ENCODE peak calls at places on chromosomes 13 and 19, in seven cellular contexts. U, D, C, F, A, Z and I are unnamed samples.

GRCh38 chr19:18417250-18418033 is 1.8 kb upstream of the SSBP4 start:
- DNase-seq in U (peak), D (peak), C (peak), F (peak), A (peak), Z (peak), I (no peak)

GRCh38 chr13:70424428-70424827 is 316.2 kb upstream of the KLHL1 start:
- DNase-seq in U (no peak), D (no peak), C (no peak), F (no peak), A (no peak), Z (no peak), I (no peak)

GRCh38 chr13:32639502-32640105 is 53.4 kb downstream of the PDS5B start:
- DNase-seq in U (peak), D (peak), C (peak), F (peak), A (peak), Z (peak), I (peak)

GRCh38 chr19:18588611-18589379 is at the start of gene REX1BD:
- DNase-seq in U (peak), D (peak), C (peak), F (peak), A (peak), Z (peak), I (no peak)

GRCh38 chr19:28934626-28935025 is 278.3 kb downstream of the UQCRFS1 start:
- DNase-seq in U (no peak), D (no peak), C (no peak), F (no peak), A (peak), Z (no peak), I (no peak)

GRCh38 chr19:19588546-19588945 is 29.9 kb downstream of the PBX4 start:
- DNase-seq in U (no peak), D (peak), C (no peak), F (no peak), A (no peak), Z (peak), I (no peak)

GRCh38 chr19:31350033-31350692 is 927 bp upstream of the TSHZ3 start:
- DNase-seq in U (peak), D (no peak), C (no peak), F (peak), A (peak), Z (no peak), I (no peak)

GRCh38 chr13:109647046-109647445 is 139.3 kb downstream of the IRS2 start:
- DNase-seq in U (no peak), D (peak), C (peak), F (no peak), A (peak), Z (peak), I (no peak)

GRCh38 chr19:30288957-30289735 is 83.0 kb upstream of the ZNF536 start:
- DNase-seq in U (no peak), D (no peak), C (no peak), F (no peak), A (no peak), Z (no peak), I (no peak)

GRCh38 chr19:926595-927043 is 784 bp downstream of the ARID3A start:
- DNase-seq in U (peak), D (peak), C (no peak), F (no peak), A (peak), Z (peak), I (no peak)

GRCh38 chr13:39110518-39111097 is 72.4 kb downstream of the NHLRC3 start:
- DNase-seq in U (no peak), D (no peak), C (no peak), F (no peak), A (no peak), Z (no peak), I (no peak)

GRCh38 chr13:95224064-95224463 is 77.2 kb downstream of the ABCC4 start:
- DNase-seq in U (no peak), D (no peak), C (no peak), F (no peak), A (no peak), Z (no peak), I (no peak)

GRCh38 chr13:28854657-28855056 is 34.5 kb downstream of the MTUS2 start:
- DNase-seq in U (no peak), D (no peak), C (no peak), F (no peak), A (no peak), Z (no peak), I (no peak)

GRCh38 chr19:10625003-10625761 is at the start of gene SLC44A2:
- DNase-seq in U (peak), D (peak), C (peak), F (peak), A (peak), Z (no peak), I (no peak)

GRCh38 chr13:49214917-49215376 is 5.2 kb upstream of the MLNR start:
- DNase-seq in U (no peak), D (peak), C (peak), F (no peak), A (peak), Z (peak), I (no peak)

GRCh38 chr13:36436811-36437210 is 4.5 kb downstream of the CCNA1 start:
- DNase-seq in U (no peak), D (no peak), C (no peak), F (no peak), A (no peak), Z (no peak), I (no peak)

GRCh38 chr13:29924482-29924884 is 74.1 kb upstream of the UBL3 start:
- DNase-seq in U (no peak), D (peak), C (peak), F (no peak), A (peak), Z (peak), I (no peak)

GRCh38 chr19:20051841-20052768 is 12.8 kb upstream of the ZNF682 start:
- DNase-seq in U (peak), D (peak), C (peak), F (peak), A (peak), Z (no peak), I (peak)

GRCh38 chr13:81745391-81745790 is 1404.5 kb upstream of the SPRY2 start:
- DNase-seq in U (no peak), D (no peak), C (no peak), F (no peak), A (no peak), Z (no peak), I (no peak)

GRCh38 chr19:1650627-1651009 is 1.8 kb downstream of the TCF3 start:
- DNase-seq in U (no peak), D (no peak), C (peak), F (no peak), A (peak), Z (no peak), I (no peak)

DNA sequence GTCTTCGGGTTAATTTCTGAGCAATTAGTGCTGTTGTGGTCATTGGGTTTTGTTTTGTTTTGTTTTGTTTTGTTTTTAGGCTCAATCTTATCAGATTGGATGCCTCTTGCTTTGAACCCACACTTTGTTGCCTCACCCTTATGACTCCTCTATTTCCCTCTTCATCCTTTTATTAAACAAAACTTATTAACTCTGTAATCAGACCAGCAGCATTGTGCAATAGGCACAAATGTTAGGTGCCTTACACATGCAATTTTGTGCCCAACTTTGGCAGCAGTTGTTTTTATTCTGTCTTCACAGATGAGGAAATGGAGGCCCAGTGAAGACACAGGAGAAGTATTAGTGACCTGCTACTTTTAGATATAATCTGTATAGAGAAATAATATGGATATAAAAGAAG is 377.7 kb downstream of the KCNRG start:
- DNase-seq in U (no peak), D (no peak), C (no peak), F (no peak), A (no peak), Z (no peak), I (no peak)
- H3K27ac ChIP-seq in U (no peak), D (no peak), C (no peak), F (no peak), A (no peak), Z (no peak), I (no peak)

GRCh38 chr19:17304386-17305047 is 1.2 kb upstream of the MRPL34 start:
- DNase-seq in U (no peak), D (no peak), C (no peak), F (no peak), A (no peak), Z (no peak), I (no peak)

GRCh38 chr19:17300992-17301585 is 2.1 kb downstream of the ABHD8 start:
- DNase-seq in U (no peak), D (no peak), C (no peak), F (no peak), A (no peak), Z (no peak), I (no peak)

GRCh38 chr19:17303167-17303939 is at the start of gene ABHD8:
- DNase-seq in U (peak), D (peak), C (peak), F (peak), A (peak), Z (peak), I (peak)

GRCh38 chr19:17303940-17304267 is 679 bp upstream of the ABHD8 start:
- DNase-seq in U (no peak), D (no peak), C (no peak), F (no peak), A (no peak), Z (no peak), I (no peak)

DNA sequence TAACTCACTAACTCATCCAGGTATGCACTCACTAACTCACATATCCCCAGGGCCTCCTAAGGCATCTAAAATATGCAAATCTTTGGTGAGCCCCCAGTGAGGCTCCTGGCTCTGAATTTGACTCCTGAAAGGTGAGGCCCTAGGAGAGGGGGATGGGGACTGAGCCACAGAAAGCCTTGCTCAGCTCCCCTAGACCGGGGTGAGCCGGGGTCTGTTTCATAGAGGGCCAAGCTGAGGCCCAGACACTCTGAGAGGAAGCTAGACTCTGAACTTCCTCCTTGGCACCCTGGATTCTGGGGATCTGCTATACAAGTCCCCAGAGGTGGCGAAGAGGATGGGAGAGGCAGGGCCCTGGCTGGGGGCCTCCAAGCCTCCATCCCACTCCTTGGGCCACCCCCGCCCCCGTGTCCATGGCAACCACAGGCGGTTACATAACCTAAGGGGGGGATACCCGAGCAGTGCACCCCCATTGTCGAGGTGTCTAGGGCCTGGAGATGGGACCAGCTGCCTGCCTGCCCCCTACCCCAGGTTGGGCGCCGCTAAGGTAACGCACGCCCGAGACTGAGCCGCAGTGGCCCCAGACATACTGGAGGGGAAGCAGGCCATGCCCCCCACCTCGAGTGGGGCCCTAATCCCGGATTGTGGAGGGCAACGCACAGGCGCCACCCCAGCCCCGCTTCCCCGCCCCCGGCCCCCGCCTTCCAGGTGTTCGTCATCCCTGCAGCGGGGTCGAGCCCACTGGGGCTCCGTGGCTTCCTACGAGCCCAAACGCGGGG is 646 bp downstream of the ABHD8 start:
- DNase-seq in U (peak), D (peak), C (no peak), F (no peak), A (no peak), Z (no peak), I (no peak)
- H3K4me3 ChIP-seq in U (peak), D (peak), C (peak), F (peak), A (peak), Z (peak), I (peak)

DNA sequence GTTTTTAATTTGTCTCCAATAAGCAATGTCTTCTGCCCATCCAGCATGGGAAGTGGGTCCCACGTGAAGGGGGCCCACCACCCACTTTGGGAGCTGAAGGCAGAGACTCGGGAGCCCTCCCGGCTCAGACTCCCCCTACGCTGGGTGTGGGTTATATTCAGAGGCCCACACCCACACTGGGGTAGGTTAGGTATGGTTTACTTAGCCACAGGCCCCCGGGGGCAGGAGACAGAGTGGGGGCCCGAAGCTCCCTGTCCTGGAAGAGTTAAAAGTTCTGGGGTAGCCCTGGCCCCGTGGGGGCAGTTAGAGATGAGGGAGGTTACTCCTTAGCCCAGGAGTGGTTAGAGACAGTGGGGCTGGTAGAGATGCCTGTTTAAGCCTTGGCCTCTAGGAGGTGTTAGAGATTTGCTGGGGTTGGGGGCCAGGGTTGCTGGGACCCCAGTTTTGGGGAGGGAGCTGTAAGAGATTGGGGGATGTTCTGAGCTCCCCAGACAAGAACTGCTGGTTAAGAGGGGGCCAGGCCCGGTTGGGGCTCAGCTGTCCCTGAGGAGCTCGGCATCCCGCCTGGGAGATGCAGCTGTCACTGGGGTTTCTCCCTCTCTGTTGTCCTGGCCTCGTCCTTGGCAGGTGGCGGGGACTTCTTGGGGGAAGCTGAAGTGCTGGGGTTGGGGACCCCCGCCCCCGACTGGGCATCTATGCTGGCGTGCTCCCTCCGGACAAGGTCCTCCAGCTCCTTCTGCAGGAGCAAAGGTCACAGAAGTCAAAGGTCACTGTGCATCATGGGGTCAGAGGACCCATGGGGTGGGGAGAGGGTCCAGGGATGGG is 712 bp upstream of the RINL start:
- DNase-seq in U (no peak), D (no peak), C (no peak), F (no peak), A (no peak), Z (no peak), I (no peak)
- H3K27ac ChIP-seq in U (no peak), D (no peak), C (no peak), F (no peak), A (no peak), Z (peak), I (peak)

DNA sequence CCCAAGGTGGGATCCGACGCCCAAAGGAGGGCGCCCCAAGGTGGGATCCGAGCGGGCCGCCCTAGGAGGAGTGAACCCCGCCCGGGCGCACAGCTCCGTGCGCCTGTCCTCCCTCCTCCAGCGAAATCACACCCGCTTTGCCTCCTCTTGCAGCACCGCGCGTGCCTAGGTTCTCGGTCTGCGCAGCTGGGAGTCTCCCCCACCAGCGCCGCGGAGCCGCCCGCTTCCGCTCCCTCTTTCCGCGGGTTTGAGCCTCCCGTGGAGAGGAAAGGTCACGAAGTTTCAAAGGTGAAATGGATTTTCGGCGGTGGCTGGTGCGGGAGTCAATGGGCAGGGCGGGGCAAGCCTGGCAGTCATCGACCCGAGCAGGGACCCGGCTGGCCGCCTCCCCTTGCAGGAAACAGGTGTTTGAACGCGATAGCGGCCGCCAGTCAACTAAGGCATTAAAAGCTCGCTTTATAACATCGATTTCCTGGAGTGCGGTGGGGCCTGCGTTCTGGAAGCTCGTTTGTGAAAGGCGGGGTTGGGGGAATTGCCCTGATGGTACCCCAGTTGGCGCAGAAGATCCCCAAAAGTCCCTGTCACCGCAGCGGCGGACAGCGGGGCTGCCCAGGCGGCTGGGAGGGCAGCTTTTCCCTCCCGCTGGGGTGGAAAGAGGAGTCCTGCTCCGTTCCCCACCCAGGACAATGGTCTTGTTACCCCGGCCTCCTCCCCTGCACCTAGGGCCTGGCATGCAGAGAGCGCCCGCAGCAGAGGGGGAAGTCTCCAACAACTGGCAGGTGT is 9.0 kb upstream of the SOX1 start:
- DNase-seq in U (no peak), D (no peak), C (no peak), F (no peak), A (no peak), Z (no peak), I (no peak)
- H3K4me3 ChIP-seq in U (no peak), D (no peak), C (no peak), F (no peak), A (no peak), Z (no peak), I (no peak)

GRCh38 chr19:50314724-50315700 is 14.2 kb downstream of the KCNC3 start:
- DNase-seq in U (no peak), D (no peak), C (no peak), F (no peak), A (no peak), Z (no peak), I (no peak)

GRCh38 chr19:50313812-50314536 is 15.2 kb downstream of the KCNC3 start:
- DNase-seq in U (no peak), D (peak), C (no peak), F (no peak), A (no peak), Z (no peak), I (no peak)

GRCh38 chr19:50317115-50317514 is 12.1 kb downstream of the KCNC3 start:
- DNase-seq in U (no peak), D (no peak), C (no peak), F (no peak), A (no peak), Z (no peak), I (no peak)

GRCh38 chr19:50318438-50318837 is 10.7 kb downstream of the KCNC3 start:
- DNase-seq in U (no peak), D (no peak), C (no peak), F (no peak), A (no peak), Z (no peak), I (no peak)

GRCh38 chr19:50315773-50316448 is 13.3 kb downstream of the KCNC3 start:
- DNase-seq in U (no peak), D (no peak), C (no peak), F (no peak), A (no peak), Z (peak), I (no peak)
- H3K27ac ChIP-seq in U (no peak), D (no peak), C (no peak), F (no peak), A (peak), Z (peak), I (peak)

GRCh38 chr13:19181621-19182485 is at the start of gene TUBA3C:
- DNase-seq in U (no peak), D (no peak), C (no peak), F (no peak), A (no peak), Z (no peak), I (no peak)

GRCh38 chr13:19182536-19182935 is 912 bp upstream of the TUBA3C start:
- DNase-seq in U (no peak), D (no peak), C (no peak), F (no peak), A (no peak), Z (no peak), I (no peak)

GRCh38 chr13:19179916-19180315 is 1.7 kb downstream of the TUBA3C start:
- DNase-seq in U (no peak), D (no peak), C (no peak), F (no peak), A (no peak), Z (no peak), I (no peak)

GRCh38 chr13:19178901-19179593 is 2.6 kb downstream of the TUBA3C start:
- DNase-seq in U (no peak), D (no peak), C (no peak), F (no peak), A (no peak), Z (no peak), I (no peak)

GRCh38 chr13:19181021-19181620 is 503 bp downstream of the TUBA3C start:
- DNase-seq in U (no peak), D (no peak), C (no peak), F (no peak), A (no peak), Z (no peak), I (no peak)
- H3K4me3 ChIP-seq in U (no peak), D (no peak), C (no peak), F (no peak), A (no peak), Z (no peak), I (no peak)

GRCh38 chr19:13262450-13262849 is 112.2 kb downstream of the IER2 start:
- DNase-seq in U (no peak), D (peak), C (peak), F (no peak), A (peak), Z (peak), I (peak)
- H3K27ac ChIP-seq in U (no peak), D (no peak), C (no peak), F (no peak), A (no peak), Z (peak), I (no peak)

GRCh38 chr19:44282846-44283245 is 22.0 kb downstream of the ZNF235 start:
- DNase-seq in U (no peak), D (peak), C (no peak), F (no peak), A (no peak), Z (no peak), I (no peak)

GRCh38 chr19:44278181-44278690 is 18.6 kb downstream of the ZNF233 start:
- DNase-seq in U (no peak), D (peak), C (peak), F (no peak), A (no peak), Z (no peak), I (no peak)

GRCh38 chr19:44277331-44277730 is 17.6 kb downstream of the ZNF233 start:
- DNase-seq in U (no peak), D (no peak), C (no peak), F (no peak), A (no peak), Z (no peak), I (no peak)

GRCh38 chr19:44284968-44285367 is 19.9 kb downstream of the ZNF235 start:
- DNase-seq in U (no peak), D (no peak), C (no peak), F (no peak), A (no peak), Z (no peak), I (no peak)

GRCh38 chr19:44280916-44281315 is 21.2 kb downstream of the ZNF233 start:
- DNase-seq in U (no peak), D (no peak), C (no peak), F (no peak), A (no peak), Z (no peak), I (no peak)
- H3K4me3 ChIP-seq in U (no peak), D (no peak), C (no peak), F (no peak), A (no peak), Z (no peak), I (no peak)